ENCODE peak calls at places on chromosomes 16 and 17, in four cellular contexts. I, F, D and Q are unnamed samples.

GRCh38 chr16:3166505-3166886 is 21.5 kb upstream of the OR1F1 start:
- DNase-seq in F (no peak), D (no peak), I (no peak), Q (no peak)

GRCh38 chr16:83215417-83216001 is 588.7 kb downstream of the CDH13 start:
- DNase-seq in D (peak), F (peak), I (peak), Q (peak)

GRCh38 chr17:4901108-4901647 is 1.7 kb downstream of the CHRNE start:
- DNase-seq in F (no peak), I (no peak), D (no peak), Q (no peak)

GRCh38 chr17:21210411-21211076 is 3.4 kb downstream of the TMEM11 start:
- DNase-seq in I (no peak), D (no peak), F (no peak), Q (no peak)

GRCh38 chr16:87056551-87056950 is 260.6 kb downstream of the C16orf95 start:
- DNase-seq in F (no peak), D (no peak), I (no peak), Q (no peak)

GRCh38 chr16:72537684-72538083 is 365.7 kb upstream of the PMFBP1 start:
- DNase-seq in D (peak), F (peak), I (no peak), Q (peak)

GRCh38 chr17:12302711-12303110 is 282.0 kb downstream of the MAP2K4 start:
- DNase-seq in D (peak), I (no peak), F (no peak), Q (no peak)

GRCh38 chr16:10895053-10895946 is 18.3 kb downstream of the CIITA start:
- DNase-seq in D (peak), F (peak), I (no peak), Q (peak)

GRCh38 chr16:15521758-15522509 is 87.5 kb downstream of the BMERB1 start:
- DNase-seq in D (peak), F (peak), I (no peak), Q (no peak)

GRCh38 chr17:17363638-17364337 is 60.6 kb downstream of the NT5M start:
- DNase-seq in D (no peak), F (no peak), I (no peak), Q (no peak)

GRCh38 chr17:37824534-37825485 is 80.0 kb upstream of the HNF1B start:
- DNase-seq in F (peak), D (peak), I (no peak), Q (peak)

GRCh38 chr16:88749358-88749757 is 35.7 kb downstream of the PIEZO1 start:
- DNase-seq in F (no peak), D (no peak), I (no peak), Q (no peak)

GRCh38 chr16:17803625-17804410 is 333.1 kb upstream of the XYLT1 start:
- DNase-seq in D (peak), I (no peak), F (no peak), Q (peak)

GRCh38 chr17:4125552-4125951 is 17.3 kb downstream of the ZZEF1 start:
- DNase-seq in I (no peak), F (no peak), D (no peak), Q (no peak)

DNA sequence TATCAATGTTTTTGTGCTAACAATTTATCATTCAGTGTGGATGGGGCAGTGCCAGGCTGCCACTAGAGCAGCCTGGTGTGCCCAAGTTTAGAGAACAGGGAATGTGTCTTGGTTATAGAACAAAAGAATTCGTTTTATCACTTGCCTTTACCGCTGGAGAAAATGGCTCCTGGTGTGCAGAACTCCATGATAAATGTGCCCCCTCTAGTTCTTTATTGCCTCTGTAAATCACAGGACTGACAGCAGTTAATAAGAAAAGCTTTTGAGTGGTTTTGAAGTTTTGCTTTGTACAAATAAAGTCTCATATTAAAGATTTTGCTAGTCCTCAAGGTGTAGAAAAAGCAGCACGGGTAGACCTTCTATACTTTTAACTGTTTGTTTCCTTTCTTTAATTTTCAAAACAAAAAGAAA is 28.2 kb upstream of the PSMD7 start:
- DNase-seq in F (no peak), I (no peak), D (no peak), Q (no peak)
- TF ChIP-seq CTCF in F (no peak), I (no peak), D (no peak), Q (no peak)

DNA sequence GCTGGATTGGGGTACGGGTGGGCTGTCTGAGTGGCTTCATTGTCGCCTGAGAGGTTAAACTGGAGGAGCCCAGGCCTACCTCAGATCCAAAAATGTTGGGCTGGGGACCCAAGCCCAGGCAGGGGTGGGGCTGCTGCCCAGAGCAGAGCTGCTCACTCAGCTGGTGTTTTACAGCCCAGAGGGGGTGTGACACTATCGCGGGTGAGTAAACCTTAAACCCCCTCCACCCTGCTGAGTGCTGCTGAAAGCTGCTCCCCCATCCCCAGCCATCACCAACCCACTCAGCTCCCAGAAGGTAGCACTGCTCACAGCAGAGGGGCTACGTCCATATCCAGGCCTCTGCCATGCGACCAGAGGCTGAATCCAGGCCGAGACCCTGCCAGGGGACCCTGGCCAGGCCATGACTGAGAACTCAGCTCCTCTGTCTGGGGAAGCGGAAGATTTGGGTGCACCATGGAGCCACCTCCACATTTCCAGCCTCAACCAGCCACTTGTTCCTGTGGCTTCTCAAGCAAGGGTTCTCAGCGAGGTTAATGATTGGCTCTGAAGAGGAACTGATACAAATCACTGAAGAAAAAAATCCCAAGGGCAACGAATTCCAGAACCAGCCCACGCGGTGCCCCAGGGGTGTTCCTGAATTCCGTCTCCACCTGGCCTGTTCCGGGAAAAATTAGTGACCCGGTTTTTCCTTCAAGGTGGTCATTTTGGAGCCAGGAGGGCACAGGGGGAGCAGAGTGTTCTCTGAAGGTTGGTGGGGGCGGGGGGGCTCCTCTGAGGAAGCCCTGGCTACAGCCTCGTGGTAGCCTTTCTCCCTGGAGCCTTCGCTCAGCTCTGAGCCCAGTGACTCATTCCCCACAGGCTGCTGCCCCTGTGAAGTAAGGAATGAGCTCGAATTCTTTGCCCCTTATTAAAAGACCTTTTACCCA is 9.4 kb upstream of the SLC16A5 start:
- DNase-seq in F (peak), D (peak), I (no peak), Q (peak)
- H3K4me3 ChIP-seq in F (no peak), D (no peak), I (peak), Q (no peak)

DNA sequence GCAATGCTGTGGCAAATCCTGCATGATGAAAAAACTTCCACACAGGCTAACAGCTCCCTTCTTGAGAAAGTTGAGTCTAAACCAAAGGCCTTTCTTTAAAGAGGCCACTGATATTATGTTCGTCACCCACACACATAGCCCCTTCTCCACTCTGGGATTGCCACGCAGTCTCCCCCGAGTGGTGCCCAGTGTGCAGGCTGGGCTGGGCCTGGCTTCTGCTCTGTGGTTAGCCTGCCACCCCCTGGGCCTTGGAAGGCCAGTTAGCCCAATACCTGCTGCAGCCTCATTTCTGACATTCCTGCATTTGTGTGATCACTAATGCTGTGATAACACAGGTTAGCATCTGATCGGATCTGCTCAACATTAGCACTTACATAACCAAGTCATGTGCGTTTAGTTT is 44.8 kb downstream of the CDH3 start:
- DNase-seq in F (no peak), D (no peak), I (no peak), Q (no peak)
- TF ChIP-seq CTCF in F (no peak), D (no peak), I (no peak), Q (no peak)

GRCh38 chr17:58643147-58643546 is 48.7 kb downstream of the TEX14 start:
- DNase-seq in D (peak), I (no peak), F (peak), Q (peak)
- H3K4me3 ChIP-seq in D (no peak), I (no peak), F (no peak), Q (no peak)

DNA sequence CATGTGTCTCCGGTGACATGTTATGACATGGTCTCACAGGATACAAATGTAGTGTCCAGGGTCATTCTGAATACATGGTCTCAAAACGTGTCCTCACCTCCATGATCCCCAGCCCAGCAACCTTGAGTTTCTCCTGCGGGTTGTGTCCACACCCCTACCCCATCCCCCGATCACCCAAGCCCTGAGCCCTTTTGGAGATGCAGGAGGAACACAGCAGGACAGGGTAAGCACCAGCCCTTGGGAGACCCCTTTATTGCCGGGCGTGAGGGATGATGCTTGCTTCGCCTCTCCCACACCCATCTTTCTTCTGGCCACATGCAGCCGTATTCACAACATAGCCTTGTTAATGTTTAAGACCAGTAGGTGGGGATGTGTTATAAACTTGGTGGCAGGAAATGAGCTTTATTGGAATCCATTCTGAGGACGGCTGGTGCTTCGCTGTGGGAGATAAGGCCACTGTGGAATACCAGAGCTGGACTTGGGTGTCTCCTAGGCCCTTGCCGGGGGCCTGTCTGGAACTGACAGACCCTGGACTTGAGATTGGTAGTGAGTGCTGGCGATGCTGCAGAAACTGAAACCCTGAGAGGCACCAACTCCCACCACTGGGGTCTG is 5.5 kb downstream of the TMEM132E start:
- DNase-seq in I (no peak), D (peak), F (peak), Q (no peak)
- TF ChIP-seq CTCF in I (no peak), D (peak), F (peak), Q (no peak)

DNA sequence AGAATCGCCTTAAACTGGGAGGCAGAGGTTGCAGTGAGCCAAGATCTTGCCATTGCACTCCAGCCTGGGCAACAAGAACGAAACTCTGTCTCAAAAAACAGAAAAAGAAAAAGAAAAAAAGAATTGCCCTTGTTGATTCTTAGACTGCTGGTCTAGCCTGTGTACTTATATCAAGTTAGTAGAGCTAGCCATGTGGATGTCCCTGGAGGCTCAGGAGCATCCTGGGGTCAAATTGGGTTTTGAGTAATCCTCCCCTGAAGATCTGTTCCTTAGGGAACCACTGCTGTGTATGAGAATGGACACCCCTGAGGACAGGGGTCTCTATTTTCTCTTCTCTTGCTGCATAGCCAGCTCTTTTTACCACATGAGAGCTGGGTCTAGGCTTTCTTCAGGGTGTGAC is 21.5 kb downstream of the SLC7A6OS start:
- DNase-seq in F (no peak), D (no peak), I (no peak), Q (no peak)
- H3K4me3 ChIP-seq in F (no peak), D (no peak), I (no peak), Q (no peak)

DNA sequence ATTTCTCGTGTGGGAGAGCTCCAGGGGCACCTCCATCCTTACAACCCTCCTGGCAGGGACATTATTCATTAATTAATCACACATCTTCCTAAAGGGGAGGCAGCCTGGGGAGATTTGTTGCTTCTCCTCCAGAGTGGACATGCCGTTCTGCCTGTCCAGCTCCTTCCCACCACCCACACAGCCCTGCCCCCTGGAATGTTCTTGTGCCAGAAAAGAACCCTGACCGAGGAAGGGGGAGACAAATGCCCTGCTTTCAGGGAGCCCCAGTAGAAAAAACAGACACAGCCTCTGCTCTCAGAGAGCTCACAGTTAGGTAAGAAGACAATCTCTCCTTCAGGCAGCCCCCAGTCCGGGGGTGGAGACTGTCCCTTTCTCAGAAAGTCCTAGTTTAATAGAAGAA is 8.5 kb upstream of the KIF18B start:
- DNase-seq in I (no peak), F (no peak), D (no peak), Q (no peak)
- TF ChIP-seq CTCF in I (no peak), F (no peak), D (no peak), Q (no peak)